ENCODE peak calls at places on chromosome 2, in nine cellular contexts. J is activated T-cell treated with anti-CD3 and anti-CD28 coated beads, Interleukin-2, amount 50 U/mL, for 72 hours; B is naive thymus-derived CD4-positive, alpha-beta T cell; Q is T-helper 1 cell; Y is prostate gland; N is activated CD8-positive, alpha-beta memory T cell treated with anti-CD3 and anti-CD28 coated beads, Interleukin-2, amount 10 ng/mL, durations not matched to agents 7 days and 5 days; Z is upper lobe of right lung; U is GM23248; H is NCI-H2081. T is an unnamed sample.

GRCh38 chr2:239942090-239942489 is 83.1 kb downstream of the NDUFA10 start:
- DNase-seq in J (no peak), B (no peak), Q (no peak), Y (no peak), N (no peak), Z (peak; percentile 25), U (no peak), H (peak; percentile 52), T (no peak)

GRCh38 chr2:103355287-103355686 is 593.5 kb downstream of the TMEM182 start:
- DNase-seq in J (no peak), B (no peak), Q (no peak), Y (no peak), N (no peak), Z (no peak), U (no peak), H (no peak), T (no peak)

GRCh38 chr2:160974803-160975202 is 185.4 kb upstream of the TANK start:
- DNase-seq in J (no peak), B (no peak), Q (no peak), Y (no peak), N (no peak), Z (no peak), U (peak; percentile 35), H (no peak), T (no peak)

GRCh38 chr2:1976725-1977416 is 232.6 kb upstream of the PXDN start:
- DNase-seq in J (no peak), B (no peak), Q (no peak), Y (no peak), N (no peak), Z (no peak), U (peak; percentile 28), H (no peak), T (no peak)

GRCh38 chr2:240555541-240556250 is 2.1 kb downstream of the ANKMY1 start:
- DNase-seq in J (no peak), B (no peak), Q (no peak), Y (peak; percentile 3), N (no peak), Z (no peak), U (no peak), H (no peak), T (peak; percentile 17)

GRCh38 chr2:10721344-10722251 is at the start of gene ATP6V1C2:
- DNase-seq in J (peak; percentile 38), B (no peak), Q (no peak), Y (peak; percentile 10), N (no peak), Z (peak; percentile 82), U (peak; percentile 26), H (peak; percentile 66), T (peak; percentile 86)

GRCh38 chr2:112092286-112093041 is 37.4 kb downstream of the TMEM87B start:
- DNase-seq in J (peak; percentile 6), B (no peak), Q (no peak), Y (no peak), N (no peak), Z (no peak), U (peak; percentile 62), H (no peak), T (no peak)

GRCh38 chr2:139478191-139478914 is 698.2 kb upstream of the NXPH2 start:
- DNase-seq in J (no peak), B (no peak), Q (no peak), Y (no peak), N (no peak), Z (no peak), U (peak; percentile 5), H (peak; percentile 92), T (no peak)

GRCh38 chr2:238108423-238109201 is 8.5 kb downstream of the ESPNL start:
- DNase-seq in J (no peak), B (no peak), Q (no peak), Y (no peak), N (peak; percentile 55), Z (peak; percentile 62), U (no peak), H (no peak), T (peak; percentile 79)

GRCh38 chr2:240922982-240923537 is 16.9 kb downstream of the CROCC2 start:
- DNase-seq in J (no peak), B (no peak), Q (no peak), Y (no peak), N (no peak), Z (peak; percentile 43), U (no peak), H (peak; percentile 54), T (no peak)

GRCh38 chr2:74206180-74206688 is 7.8 kb downstream of the MTHFD2 start:
- DNase-seq in J (peak; percentile 73), B (peak; percentile 54), Q (no peak), Y (no peak), N (peak; percentile 85), Z (no peak), U (peak; percentile 70), H (no peak), T (peak; percentile 59)

GRCh38 chr2:231387904-231388724 is 7.4 kb upstream of the B3GNT7 start:
- DNase-seq in J (no peak), B (no peak), Q (no peak), Y (no peak), N (no peak), Z (no peak), U (peak; percentile 62), H (no peak), T (peak; percentile 74)

GRCh38 chr2:52107124-52107523 is 1075.2 kb upstream of the NRXN1 start:
- DNase-seq in J (no peak), B (no peak), Q (no peak), Y (no peak), N (no peak), Z (no peak), U (no peak), H (no peak), T (no peak)

GRCh38 chr2:37085731-37086147 is 1.4 kb downstream of the GPATCH11 start:
- DNase-seq in J (no peak), B (no peak), Q (no peak), Y (no peak), N (no peak), Z (no peak), U (peak; percentile 79), H (no peak), T (peak; percentile 56)

GRCh38 chr2:18949871-18950597 is 360.7 kb upstream of the NT5C1B start:
- DNase-seq in J (no peak), B (no peak), Q (no peak), Y (no peak), N (no peak), Z (no peak), U (peak; percentile 83), H (no peak), T (no peak)

GRCh38 chr2:236176417-236176816 is 8.2 kb upstream of the GBX2 start:
- DNase-seq in J (no peak), B (no peak), Q (no peak), Y (no peak), N (no peak), Z (peak; percentile 50), U (peak; percentile 56), H (peak; percentile 2), T (peak; percentile 78)

GRCh38 chr2:101152195-101153076 is 1.3 kb upstream of the TBC1D8 start:
- DNase-seq in J (peak; percentile 11), B (no peak), Q (no peak), Y (peak; percentile 53), N (no peak), Z (peak; percentile 70), U (peak; percentile 61), H (peak; percentile 64), T (peak; percentile 88)

GRCh38 chr2:137809252-137809651 is 155.0 kb upstream of the HNMT start:
- DNase-seq in J (no peak), B (no peak), Q (no peak), Y (no peak), N (no peak), Z (no peak), U (no peak), H (no peak), T (no peak)

GRCh38 chr2:127576433-127577207 is 41.1 kb downstream of the MYO7B start:
- DNase-seq in J (no peak), B (no peak), Q (no peak), Y (peak; percentile 83), N (peak; percentile 27), Z (peak; percentile 68), U (peak; percentile 97), H (no peak), T (peak; percentile 60)

GRCh38 chr2:234497592-234498023 is 727 bp upstream of the ARL4C start:
- DNase-seq in J (no peak), B (no peak), Q (no peak), Y (no peak), N (no peak), Z (no peak), U (no peak), H (no peak), T (peak; percentile 79)

GRCh38 chr2:238558456-238559099 is 131.9 kb downstream of the ASB1 start:
- DNase-seq in J (no peak), B (no peak), Q (no peak), Y (no peak), N (no peak), Z (peak; percentile 80), U (no peak), H (no peak), T (no peak)

GRCh38 chr2:240685771-240686371 is 3.2 kb upstream of the AQP12B start:
- DNase-seq in J (no peak), B (no peak), Q (no peak), Y (peak; percentile 42), N (no peak), Z (peak; percentile 64), U (no peak), H (no peak), T (peak; percentile 78)

GRCh38 chr2:215410932-215411285 is 25.0 kb downstream of the FN1 start:
- DNase-seq in J (no peak), B (no peak), Q (no peak), Y (no peak), N (no peak), Z (no peak), U (peak; percentile 96), H (no peak), T (no peak)